ENCODE peak calls at places on chromosomes 5 and 9, in nine cellular contexts. L is heart left ventricle, G is lower lobe of right lung, W is D721Med, P is A549, M is AG09309, Y is tibial artery, J is progenitor cell of endocrine pancreas, K is GM10248. B is an unnamed sample.
A peak's percentile ranks its signal among the peaks of the same experiment; 100 is the strongest.

GRCh38 chr9:121929893-121930875 is 162.9 kb downstream of the TTLL11 start:
- DNase-seq in L (no peak), G (no peak), W (no peak), P (peak; percentile 9), M (no peak), Y (no peak), J (peak; percentile 34), K (no peak), B (no peak)

GRCh38 chr9:109793196-109793595 is 13.2 kb downstream of the PALM2AKAP2 start:
- DNase-seq in L (no peak), G (no peak), W (no peak), P (peak; percentile 25), M (peak; percentile 87), Y (no peak), J (no peak), K (no peak), B (no peak)

GRCh38 chr9:95270790-95271189 is 46.7 kb downstream of the FANCC start:
- DNase-seq in L (no peak), G (no peak), W (no peak), P (no peak), M (no peak), Y (no peak), J (no peak), K (no peak), B (no peak)

GRCh38 chr9:96554326-96554725 is 65.3 kb downstream of the CDC14B start:
- DNase-seq in L (no peak), G (no peak), W (no peak), P (no peak), M (no peak), Y (no peak), J (no peak), K (no peak), B (no peak)

GRCh38 chr5:96905864-96906263 is 29.6 kb downstream of the ERAP2 start:
- DNase-seq in L (no peak), G (no peak), W (no peak), P (no peak), M (no peak), Y (no peak), J (no peak), K (no peak), B (no peak)

GRCh38 chr9:77735515-77735914 is 87.4 kb upstream of the GNA14 start:
- DNase-seq in L (no peak), G (no peak), W (no peak), P (no peak), M (no peak), Y (no peak), J (no peak), K (no peak), B (no peak)

GRCh38 chr5:66230551-66230950 is 86.5 kb downstream of the SREK1 start:
- DNase-seq in L (no peak), G (no peak), W (no peak), P (no peak), M (no peak), Y (no peak), J (no peak), K (no peak), B (no peak)

GRCh38 chr5:81121836-81122235 is 111.3 kb upstream of the CKMT2 start:
- DNase-seq in L (no peak), G (no peak), W (no peak), P (no peak), M (no peak), Y (no peak), J (no peak), K (no peak), B (no peak)

GRCh38 chr5:64299805-64300204 is 134.2 kb downstream of the RNF180 start:
- DNase-seq in L (no peak), G (no peak), W (no peak), P (no peak), M (no peak), Y (no peak), J (no peak), K (no peak), B (no peak)

GRCh38 chr9:35790385-35791291 is 753 bp upstream of the NPR2 start:
- DNase-seq in L (peak; percentile 75), G (peak; percentile 63), W (peak; percentile 79), P (peak; percentile 65), M (peak; percentile 55), Y (peak; percentile 82), J (peak; percentile 50), K (peak; percentile 85), B (peak; percentile 88)
- TF ChIP-seq CTCF in L (peak; percentile 84), G (peak; percentile 81), W (peak; percentile 92), P (peak; percentile 91), M (peak; percentile 87), Y (peak; percentile 93), J (peak; percentile 87), K (peak; percentile 67), B (peak; percentile 80)

GRCh38 chr5:135551593-135552447 is 16.1 kb upstream of the NEUROG1 start:
- DNase-seq in L (peak; percentile 68), G (peak; percentile 65), W (peak; percentile 67), P (peak; percentile 75), M (peak; percentile 33), Y (peak; percentile 76), J (peak; percentile 67), K (peak; percentile 75), B (peak; percentile 78)

GRCh38 chr5:135555530-135555929 is 19.8 kb upstream of the NEUROG1 start:
- DNase-seq in L (no peak), G (no peak), W (no peak), P (no peak), M (no peak), Y (no peak), J (no peak), K (no peak), B (no peak)

GRCh38 chr5:135549413-135549812 is 13.6 kb upstream of the NEUROG1 start:
- DNase-seq in L (no peak), G (no peak), W (no peak), P (no peak), M (no peak), Y (no peak), J (no peak), K (no peak), B (no peak)

GRCh38 chr5:135557034-135557838 is 21.5 kb upstream of the NEUROG1 start:
- DNase-seq in L (no peak), G (no peak), W (no peak), P (no peak), M (no peak), Y (no peak), J (no peak), K (no peak), B (no peak)

DNA sequence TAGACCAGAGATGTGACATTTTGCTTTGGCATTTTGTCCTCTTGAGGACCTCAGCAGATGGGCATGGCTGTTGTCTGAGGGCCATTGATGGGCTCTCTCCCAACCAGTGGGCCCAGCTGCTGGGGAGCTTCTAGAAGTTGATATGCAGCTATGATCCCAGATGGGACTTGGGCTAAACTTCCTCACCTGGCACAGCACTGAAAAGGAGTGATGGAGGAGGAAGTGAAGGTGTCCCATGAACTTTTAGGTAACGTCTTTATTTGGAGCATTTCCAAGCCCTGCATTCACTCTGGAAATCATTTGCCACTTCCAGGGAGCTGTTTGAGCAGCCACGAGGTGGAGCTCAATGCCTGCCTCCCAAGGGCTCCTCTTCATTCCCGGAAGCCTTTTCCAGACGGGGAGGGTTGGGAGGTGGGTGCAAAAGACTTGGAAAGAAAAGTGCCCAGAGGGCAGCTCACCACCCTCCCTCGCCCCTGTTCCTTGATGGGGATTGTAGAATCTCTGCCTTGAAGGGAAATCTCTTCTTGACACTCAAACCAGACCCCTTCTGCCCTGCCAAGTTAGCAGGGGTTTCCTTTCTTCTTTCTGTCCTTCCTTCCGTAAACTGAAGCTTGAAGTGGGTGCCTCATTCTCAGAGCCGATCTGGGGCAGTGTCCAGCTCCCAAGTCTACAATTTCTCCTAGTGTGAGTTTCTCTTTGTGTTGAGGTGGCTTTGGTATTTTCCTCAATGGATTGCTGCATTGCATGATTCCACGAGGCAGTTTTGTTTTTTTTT is 18.1 kb upstream of the NEUROG1 start:
- DNase-seq in L (no peak), G (no peak), W (no peak), P (peak; percentile 62), M (no peak), Y (no peak), J (no peak), K (no peak), B (no peak)
- TF ChIP-seq CTCF in L (no peak), G (peak; percentile 31), W (peak; percentile 63), P (peak; percentile 58), M (peak; percentile 51), Y (no peak), J (peak; percentile 48), K (no peak), B (peak; percentile 8)

GRCh38 chr5:173733065-173733824 is 116.8 kb upstream of the BOD1 start:
- DNase-seq in L (no peak), G (no peak), W (no peak), P (no peak), M (no peak), Y (no peak), J (no peak), K (no peak), B (no peak)

GRCh38 chr5:173735691-173736090 is 119.2 kb upstream of the BOD1 start:
- DNase-seq in L (no peak), G (no peak), W (no peak), P (no peak), M (no peak), Y (no peak), J (no peak), K (no peak), B (no peak)

GRCh38 chr5:173735171-173735570 is 118.7 kb upstream of the BOD1 start:
- DNase-seq in L (no peak), G (no peak), W (no peak), P (no peak), M (no peak), Y (no peak), J (no peak), K (no peak), B (no peak)

GRCh38 chr5:173734716-173735115 is 118.3 kb upstream of the BOD1 start:
- DNase-seq in L (no peak), G (no peak), W (no peak), P (no peak), M (no peak), Y (no peak), J (no peak), K (no peak), B (no peak)

DNA sequence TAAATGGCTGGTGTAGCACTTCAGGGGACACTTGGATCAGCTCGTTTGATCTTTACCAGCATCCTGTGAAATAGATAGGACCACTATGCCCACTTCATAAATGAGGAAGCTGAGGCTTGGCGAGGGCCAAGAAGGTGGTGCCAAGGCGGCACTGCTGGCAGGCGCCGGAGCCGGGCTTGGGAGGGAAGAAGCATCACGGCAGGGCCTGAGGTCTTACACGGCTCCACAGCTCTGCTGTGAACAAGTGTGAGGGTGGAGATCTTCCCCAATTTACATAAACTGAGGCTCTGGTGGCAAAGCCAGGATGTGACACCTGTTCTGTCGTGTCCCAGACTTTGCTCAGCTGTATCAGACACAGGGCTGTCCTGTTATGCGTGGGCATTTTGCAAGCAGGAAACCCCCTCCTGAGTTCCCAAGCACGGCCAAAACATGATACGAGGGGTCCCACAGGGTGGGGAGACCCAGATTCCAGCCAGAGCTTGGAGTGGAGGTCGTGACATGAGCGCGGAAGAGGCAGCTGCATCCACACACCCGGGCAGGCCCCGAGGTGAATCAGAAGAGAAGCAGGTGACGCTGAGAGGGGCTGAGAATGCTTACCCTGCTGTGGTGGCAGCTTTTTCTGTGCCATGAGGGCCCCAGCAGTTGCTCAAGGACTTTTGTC is 117.5 kb upstream of the BOD1 start:
- DNase-seq in L (no peak), G (no peak), W (no peak), P (no peak), M (no peak), Y (no peak), J (no peak), K (peak; percentile 82), B (peak; percentile 69)
- TF ChIP-seq CTCF in L (no peak), G (no peak), W (no peak), P (no peak), M (no peak), Y (no peak), J (no peak), K (no peak), B (no peak)

GRCh38 chr9:128340691-128341434 is 536 bp downstream of the SLC27A4 start:
- DNase-seq in L (peak; percentile 37), G (no peak), W (no peak), P (no peak), M (no peak), Y (no peak), J (no peak), K (no peak), B (no peak)
- TF ChIP-seq CTCF in L (no peak), G (no peak), W (no peak), P (no peak), M (no peak), Y (no peak), J (no peak), K (no peak), B (no peak)